ENCODE peak calls at places on chromosome X, in five cellular contexts. F is fibroblast of mammary gland, L is upper lobe of left lung, U is AG04450, H is K562. T is an unnamed sample.

GRCh38 chrX:118569676-118570075 is 74.1 kb downstream of the DOCK11 start:
- DNase-seq in F (peak), L (no peak), U (no peak), H (no peak), T (no peak)

GRCh38 chrX:154010330-154011087 is 9.2 kb downstream of the IRAK1 start:
- DNase-seq in F (peak), L (no peak), U (no peak), H (no peak), T (peak)

GRCh38 chrX:41703574-41704029 is 14.8 kb downstream of the GPR34 start:
- DNase-seq in F (no peak), L (no peak), U (no peak), H (no peak), T (no peak)

GRCh38 chrX:153700967-153701366 is 13.2 kb downstream of the SLC6A8 start:
- DNase-seq in F (no peak), L (no peak), U (no peak), H (no peak), T (no peak)

GRCh38 chrX:21394792-21395191 is 20.6 kb downstream of the CNKSR2 start:
- DNase-seq in F (no peak), L (no peak), U (no peak), H (no peak), T (no peak)

GRCh38 chrX:147962476-147962875 is 18.7 kb upstream of the FMR1NB start:
- DNase-seq in F (peak), L (no peak), U (no peak), H (no peak), T (no peak)

GRCh38 chrX:120350458-120351138 is 11.3 kb upstream of the ATP1B4 start:
- DNase-seq in F (no peak), L (no peak), U (no peak), H (no peak), T (no peak)

GRCh38 chrX:41457618-41458192 is 10.6 kb downstream of the NYX start:
- DNase-seq in F (no peak), L (no peak), U (no peak), H (no peak), T (no peak)

GRCh38 chrX:30570505-30570904 is 7.1 kb downstream of the TASL start:
- DNase-seq in F (peak), L (no peak), U (no peak), H (no peak), T (peak)

GRCh38 chrX:123803331-123803983 is 56.4 kb upstream of the XIAP start:
- DNase-seq in F (peak), L (no peak), U (no peak), H (peak), T (peak)

GRCh38 chrX:69323786-69324720 is 158.8 kb upstream of the PJA1 start:
- DNase-seq in F (no peak), L (no peak), U (no peak), H (peak), T (no peak)

GRCh38 chrX:508163-508562 is 121.5 kb upstream of the PPP2R3B start:
- DNase-seq in F (no peak), L (no peak), U (no peak), H (no peak), T (no peak)

GRCh38 chrX:69600182-69600581 is 15.7 kb upstream of the EDA start:
- DNase-seq in F (no peak), L (no peak), U (no peak), H (no peak), T (no peak)

GRCh38 chrX:100995469-100995868 is 26.0 kb downstream of the ARL13A start:
- DNase-seq in F (peak), L (no peak), U (peak), H (peak), T (peak)

GRCh38 chrX:66163849-66164401 is at the start of gene HEPH:
- DNase-seq in F (peak), L (no peak), U (peak), H (peak), T (peak)

GRCh38 chrX:136694491-136695087 is 46.6 kb downstream of the CD40LG start:
- DNase-seq in F (peak), L (no peak), U (no peak), H (peak), T (peak)

GRCh38 chrX:30935985-30936384 is 46.9 kb upstream of the TAB3 start:
- DNase-seq in F (peak), L (no peak), U (no peak), H (peak), T (peak)

GRCh38 chrX:13647709-13648212 is 5.2 kb upstream of the TCEANC start:
- DNase-seq in F (peak), L (no peak), U (no peak), H (peak), T (peak)

GRCh38 chrX:28649541-28649940 is 62.3 kb downstream of the IL1RAPL1 start:
- DNase-seq in F (no peak), L (no peak), U (no peak), H (no peak), T (no peak)

GRCh38 chrX:66676990-66677389 is 38.1 kb upstream of the EDA2R start:
- DNase-seq in F (peak), L (no peak), U (peak), H (no peak), T (peak)

GRCh38 chrX:13381514-13381913 is 61.7 kb upstream of the ATXN3L start:
- DNase-seq in F (no peak), L (no peak), U (no peak), H (no peak), T (peak)

GRCh38 chrX:42832764-42833549 is 55.0 kb upstream of the PPP1R2C start:
- DNase-seq in F (no peak), L (no peak), U (no peak), H (no peak), T (no peak)

GRCh38 chrX:113400193-113400704 is 559.6 kb upstream of the AMOT start:
- DNase-seq in F (no peak), L (no peak), U (no peak), H (no peak), T (no peak)

GRCh38 chrX:18721683-18722499 is 14.4 kb downstream of the PPEF1 start:
- DNase-seq in F (no peak), L (no peak), U (no peak), H (no peak), T (no peak)

GRCh38 chrX:101415180-101416130 is 7.4 kb downstream of the HNRNPH2 start:
- DNase-seq in F (peak), L (no peak), U (peak), H (peak), T (peak)

GRCh38 chrX:130097507-130098201 is 12.6 kb downstream of the ELF4 start:
- DNase-seq in F (no peak), L (peak), U (no peak), H (peak), T (no peak)

GRCh38 chrX:140815868-140816267 is 106.3 kb downstream of the LINC00632 start:
- DNase-seq in F (peak), L (no peak), U (no peak), H (no peak), T (peak)

GRCh38 chrX:97224148-97224547 is 340.4 kb downstream of the RPA4 start:
- DNase-seq in F (no peak), L (no peak), U (no peak), H (no peak), T (no peak)

GRCh38 chrX:134735015-134735414 is 76.7 kb upstream of the PLAC1 start:
- DNase-seq in F (no peak), L (no peak), U (no peak), H (no peak), T (no peak)

GRCh38 chrX:20352935-20353336 is 86.2 kb upstream of the RPS6KA3 start:
- DNase-seq in F (no peak), L (no peak), U (no peak), H (no peak), T (no peak)
- TF ChIP-seq CTCF in F (no peak), L (no peak), U (no peak), H (no peak), T (no peak)

GRCh38 chrX:39337461-39337860 is 536.2 kb downstream of the MID1IP1 start:
- DNase-seq in F (no peak), L (no peak), U (no peak), H (no peak), T (no peak)
- H3K4me3 ChIP-seq in F (no peak), L (no peak), U (no peak), H (no peak), T (no peak)

GRCh38 chrX:10722804-10723364 is 102.5 kb upstream of the MID1 start:
- DNase-seq in F (peak), L (no peak), U (peak), H (peak), T (peak)

GRCh38 chrX:10726647-10727046 is 106.3 kb upstream of the MID1 start:
- DNase-seq in F (peak), L (no peak), U (peak), H (no peak), T (peak)

GRCh38 chrX:10729000-10729399 is 108.6 kb upstream of the MID1 start:
- DNase-seq in F (no peak), L (no peak), U (no peak), H (no peak), T (no peak)

GRCh38 chrX:10725071-10725470 is 104.7 kb upstream of the MID1 start:
- DNase-seq in F (no peak), L (no peak), U (no peak), H (peak), T (peak)
- TF ChIP-seq CTCF in F (peak), L (no peak), U (peak), H (peak), T (peak)

GRCh38 chrX:39614680-39614998 is 483.1 kb downstream of the BCOR start:
- DNase-seq in F (no peak), L (no peak), U (no peak), H (no peak), T (no peak)

GRCh38 chrX:39616098-39616729 is 481.5 kb downstream of the BCOR start:
- DNase-seq in F (no peak), L (no peak), U (no peak), H (no peak), T (no peak)

GRCh38 chrX:39613997-39614679 is 483.6 kb downstream of the BCOR start:
- DNase-seq in F (no peak), L (no peak), U (no peak), H (no peak), T (no peak)

GRCh38 chrX:39611468-39611867 is 486.3 kb downstream of the BCOR start:
- DNase-seq in F (no peak), L (no peak), U (no peak), H (peak), T (no peak)

DNA sequence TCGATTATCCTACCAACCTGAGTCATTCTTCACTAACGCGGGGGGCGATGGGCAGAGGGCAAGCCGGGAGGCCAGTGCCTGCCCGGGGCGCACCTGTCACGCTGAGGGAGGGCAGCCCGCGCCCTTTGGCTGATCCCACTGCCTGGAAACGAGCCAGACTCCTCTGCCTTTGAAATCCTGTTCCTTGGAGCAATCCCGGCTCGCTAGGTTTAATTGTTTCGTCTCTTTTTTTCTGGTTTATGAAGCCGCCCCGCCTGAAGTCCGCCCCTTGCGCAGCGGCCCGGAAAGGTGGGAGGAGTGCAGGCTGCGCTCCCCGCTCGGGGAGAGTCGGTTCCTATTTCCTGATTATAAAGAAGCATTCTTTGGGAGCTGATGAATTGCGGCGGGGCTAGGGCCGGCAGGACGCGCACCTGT is 484.2 kb downstream of the BCOR start:
- DNase-seq in F (no peak), L (peak), U (no peak), H (no peak), T (no peak)
- H3K4me3 ChIP-seq in F (no peak), L (no peak), U (no peak), H (no peak), T (no peak)

DNA sequence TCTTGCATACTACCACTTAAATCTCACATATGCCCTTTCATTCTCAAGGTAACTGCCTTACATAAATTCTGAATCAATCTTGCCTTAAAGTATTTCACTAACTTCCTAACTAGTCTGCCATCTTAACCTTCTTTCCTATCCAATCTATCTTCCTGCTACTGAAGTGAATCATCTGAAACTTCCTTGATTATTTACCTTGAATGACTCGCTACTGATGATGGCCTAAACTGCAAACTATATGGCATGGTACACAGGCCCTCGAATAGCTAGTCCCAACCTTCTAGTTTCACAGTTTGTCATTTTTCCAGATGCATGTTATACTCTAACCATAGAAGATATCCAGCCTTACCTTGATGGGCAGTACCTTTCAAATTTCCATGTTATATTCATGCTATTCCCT is 19.9 kb downstream of the PHKA1 start:
- DNase-seq in F (peak), L (no peak), U (no peak), H (no peak), T (no peak)
- TF ChIP-seq CTCF in F (no peak), L (no peak), U (no peak), H (no peak), T (no peak)